ENCODE peak calls at places on chromosomes 11 and 22, in ten cellular contexts. L, U, S, O, M, W, F, R, E and A are unnamed samples.

GRCh38 chr11:79200398-79201070 is 240.3 kb downstream of the TENM4 start:
- DNase-seq in O (no peak), U (no peak), S (no peak), F (no peak), E (no peak), M (no peak), R (no peak), L (no peak), W (no peak), A (no peak)

GRCh38 chr11:71266114-71266833 is 13.9 kb upstream of the SHANK2 start:
- DNase-seq in O (no peak), U (no peak), L (no peak), F (no peak), M (no peak), E (no peak), S (no peak), W (no peak), R (no peak), A (no peak)

GRCh38 chr22:35894937-35895708 is 133.5 kb downstream of the RBFOX2 start:
- DNase-seq in M (no peak), F (no peak), R (peak), W (no peak), S (no peak), O (peak), L (peak), E (no peak), U (no peak), A (no peak)

GRCh38 chr11:35144103-35144741 is 5.3 kb downstream of the CD44 start:
- DNase-seq in E (no peak), S (peak), R (peak), M (peak), W (no peak), O (no peak), U (no peak), F (no peak), L (peak), A (no peak)

GRCh38 chr22:36808611-36809344 is 8.1 kb downstream of the PVALB start:
- DNase-seq in W (no peak), L (no peak), R (no peak), O (no peak), U (no peak), E (no peak), S (no peak), M (no peak), F (no peak), A (no peak)

GRCh38 chr11:57779275-57779674 is 17.7 kb downstream of the CTNND1 start:
- DNase-seq in W (peak), R (peak), S (no peak), M (peak), F (no peak), U (no peak), O (no peak), E (no peak), L (no peak), A (no peak)

GRCh38 chr11:75028321-75029097 is 39.8 kb downstream of the NEU3 start:
- DNase-seq in S (no peak), U (no peak), F (no peak), R (no peak), W (no peak), M (no peak), L (no peak), O (no peak), E (no peak), A (no peak)

GRCh38 chr11:40722179-40722795 is 737.2 kb downstream of the LRRC4C start:
- DNase-seq in W (no peak), O (no peak), E (no peak), M (peak), S (no peak), L (no peak), F (no peak), U (no peak), R (peak), A (no peak)

GRCh38 chr11:35332524-35332923 is 86.8 kb downstream of the SLC1A2 start:
- DNase-seq in W (no peak), F (no peak), M (no peak), L (no peak), E (no peak), U (no peak), O (no peak), S (no peak), R (no peak), A (no peak)

GRCh38 chr11:58567889-58568512 is 7.7 kb downstream of the LPXN start:
- DNase-seq in R (peak), U (peak), F (no peak), O (peak), W (peak), S (peak), E (no peak), M (peak), L (peak), A (no peak)

GRCh38 chr11:95115597-95115996 is 26.0 kb downstream of the ENDOD1 start:
- DNase-seq in F (no peak), W (no peak), M (no peak), E (no peak), R (no peak), U (no peak), S (no peak), L (no peak), O (no peak), A (no peak)
- H3K27ac ChIP-seq in F (no peak), W (no peak), M (no peak), E (no peak), R (no peak), U (no peak), S (no peak), L (no peak), O (peak), A (no peak)

DNA sequence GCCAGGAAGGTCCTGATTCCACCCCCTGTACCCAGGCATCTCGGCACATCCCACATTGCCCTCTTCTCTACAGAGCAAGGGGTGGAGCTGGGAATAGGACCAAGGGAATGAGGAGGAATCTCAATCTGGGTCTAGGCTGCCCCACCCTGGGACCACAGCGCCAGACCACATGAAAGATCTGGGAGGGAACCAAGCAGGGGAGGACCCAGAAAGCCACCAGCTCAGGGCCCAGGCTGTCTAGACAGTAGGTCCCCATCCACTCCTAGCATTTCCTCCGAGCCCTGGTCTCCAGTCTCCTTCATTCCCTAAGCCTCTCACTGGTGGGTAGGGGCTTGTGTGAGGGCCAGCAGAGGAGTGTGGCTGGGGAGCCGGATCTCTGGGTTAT is 11.6 kb downstream of the PHLDB1 start:
- DNase-seq in E (no peak), O (peak), S (no peak), F (peak), R (peak), L (no peak), M (peak), U (peak), W (peak), A (no peak)
- H3K27ac ChIP-seq in E (peak), O (peak), S (no peak), F (peak), R (peak), L (no peak), M (peak), U (peak), W (peak), A (peak)

GRCh38 chr11:60087239-60087638 is 1.2 kb upstream of the MS4A2 start:
- DNase-seq in O (no peak), M (peak), S (no peak), U (no peak), R (no peak), L (no peak), F (no peak), E (no peak), W (no peak), A (no peak)

GRCh38 chr11:60085909-60086308 is 2.6 kb upstream of the MS4A2 start:
- DNase-seq in S (no peak), O (no peak), U (no peak), W (no peak), M (no peak), F (no peak), L (no peak), R (no peak), E (no peak), A (no peak)

GRCh38 chr11:60084866-60085265 is 3.6 kb upstream of the MS4A2 start:
- DNase-seq in W (no peak), M (no peak), E (no peak), U (no peak), O (no peak), L (no peak), F (no peak), S (no peak), R (no peak), A (no peak)

DNA sequence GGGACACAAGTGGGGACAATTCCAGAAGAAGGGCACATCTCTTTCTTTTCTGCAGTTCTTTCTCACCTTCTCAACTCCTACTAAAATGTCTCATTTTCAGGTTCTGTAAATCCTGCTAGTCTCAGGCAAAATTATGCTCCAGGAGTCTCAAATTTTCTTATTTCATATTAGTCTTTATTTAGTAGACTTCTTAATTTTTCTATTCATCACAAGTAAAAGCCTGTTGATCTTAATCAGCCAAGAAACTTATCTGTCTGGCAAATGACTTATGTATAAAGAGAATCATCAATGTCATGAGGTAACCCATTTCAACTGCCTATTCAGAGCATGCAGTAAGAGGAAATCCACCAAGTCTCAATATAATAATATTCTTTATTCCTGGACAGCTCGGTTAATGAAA is at the start of gene MS4A2:
- DNase-seq in O (no peak), W (no peak), E (no peak), F (no peak), R (no peak), U (no peak), S (no peak), L (no peak), M (no peak), A (no peak)
- H3K27ac ChIP-seq in O (no peak), W (no peak), E (no peak), F (no peak), R (no peak), U (no peak), S (no peak), L (no peak), M (no peak), A (no peak)

GRCh38 chr11:48019230-48019584 is 38.8 kb downstream of the PTPRJ start:
- DNase-seq in M (no peak), O (no peak), S (no peak), E (no peak), L (peak), U (no peak), F (no peak), R (peak), W (no peak), A (no peak)

GRCh38 chr11:48020092-48020755 is 39.9 kb downstream of the PTPRJ start:
- DNase-seq in L (peak), U (no peak), F (no peak), M (peak), E (no peak), W (no peak), O (no peak), S (peak), R (no peak), A (no peak)

GRCh38 chr11:48018561-48019229 is 38.3 kb downstream of the PTPRJ start:
- DNase-seq in E (no peak), U (no peak), W (no peak), L (peak), R (peak), O (no peak), M (no peak), F (no peak), S (no peak), A (peak)

GRCh38 chr11:48017105-48017874 is 36.9 kb downstream of the PTPRJ start:
- DNase-seq in S (peak), R (no peak), F (no peak), O (no peak), U (no peak), E (no peak), L (peak), W (no peak), M (no peak), A (no peak)

DNA sequence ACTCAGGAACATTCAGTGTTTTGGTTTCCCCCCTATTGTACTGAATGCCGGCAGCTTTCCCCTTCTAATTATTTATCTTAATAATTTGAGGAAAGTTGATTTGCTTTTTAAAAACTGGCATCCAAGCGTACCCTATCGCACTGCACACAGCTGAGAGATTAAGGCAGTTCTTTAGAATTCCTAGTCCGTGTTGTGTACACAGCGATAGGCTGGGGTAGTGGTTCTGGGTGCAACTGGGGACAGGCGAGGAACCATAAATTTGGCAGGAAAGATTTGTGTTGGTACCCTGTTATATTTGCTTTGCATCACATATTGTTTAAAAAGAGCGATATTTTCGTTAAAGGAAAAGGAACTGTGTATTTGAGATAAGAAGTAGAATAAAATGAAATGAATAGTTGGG is 39.2 kb downstream of the PTPRJ start:
- DNase-seq in E (no peak), F (no peak), R (no peak), U (no peak), O (no peak), S (no peak), M (no peak), L (no peak), W (no peak), A (no peak)
- H3K27ac ChIP-seq in E (no peak), F (no peak), R (no peak), U (no peak), O (no peak), S (peak), M (peak), L (peak), W (no peak), A (no peak)

DNA sequence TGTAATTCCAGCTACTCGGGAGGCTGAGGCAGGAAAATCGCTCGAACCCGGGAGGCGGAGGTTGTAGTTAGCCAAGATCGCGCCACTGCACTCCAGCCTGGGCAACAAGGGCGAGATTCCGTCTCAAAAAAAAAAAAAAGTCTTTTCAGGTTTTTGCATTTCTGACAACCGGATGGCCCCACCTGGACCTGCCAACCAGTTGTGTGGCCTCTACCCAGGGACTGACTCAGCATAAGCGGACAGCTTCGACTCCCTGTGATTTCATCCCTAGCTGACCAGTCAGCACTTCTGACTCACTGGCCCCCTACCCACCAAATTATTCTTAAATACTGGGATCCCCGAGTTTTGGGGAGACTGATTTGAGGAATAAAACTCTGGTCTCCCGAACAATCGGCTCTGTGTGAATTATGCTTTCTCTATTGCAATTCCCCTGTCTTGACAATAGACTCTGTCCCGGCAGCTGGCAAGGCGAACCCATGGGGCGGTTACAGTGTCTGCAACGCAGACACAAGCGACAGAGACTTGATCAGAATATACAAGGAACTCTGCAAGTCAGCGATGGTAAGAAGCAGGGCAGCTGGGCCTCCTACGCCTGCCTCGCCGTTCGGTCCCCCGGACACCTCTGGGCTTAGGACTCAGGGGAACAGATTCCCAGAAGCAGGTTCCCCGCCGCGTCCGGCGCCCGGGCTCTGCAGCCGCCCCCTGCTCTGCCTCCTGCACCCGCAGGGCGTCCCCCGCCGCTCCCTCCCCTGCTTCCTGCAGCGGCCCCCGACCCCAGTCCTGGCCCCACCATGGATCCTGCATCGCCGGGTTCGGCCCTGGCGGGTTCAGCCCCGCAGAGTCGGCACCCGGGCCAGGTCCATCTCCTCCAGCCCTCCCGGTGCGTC is 732 bp upstream of the TALDO1 start:
- DNase-seq in L (peak), W (peak), F (peak), E (no peak), R (peak), U (no peak), S (peak), M (no peak), O (peak), A (peak)
- H3K27ac ChIP-seq in L (peak), W (peak), F (peak), E (peak), R (no peak), U (peak), S (peak), M (peak), O (peak), A (peak)

DNA sequence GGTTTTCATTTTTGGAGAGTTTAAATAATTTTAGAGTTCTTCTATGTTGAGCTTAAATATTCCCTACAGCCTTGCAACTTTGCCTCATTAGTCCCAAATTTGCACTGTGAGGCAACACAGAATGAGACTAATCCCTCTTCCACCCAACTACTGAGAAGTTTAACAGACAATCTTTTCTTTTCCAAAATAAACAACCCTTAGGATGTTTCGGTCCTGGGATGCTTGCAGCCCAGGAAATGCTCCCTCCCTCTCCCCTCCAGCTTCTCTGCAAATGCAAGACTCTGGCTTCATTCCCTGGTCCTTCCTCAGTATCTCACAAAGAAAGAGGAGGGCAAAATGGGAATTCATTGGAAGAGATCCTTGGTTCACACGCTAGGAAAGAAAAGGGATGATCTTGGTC is 222.5 kb downstream of the ST3GAL4 start:
- DNase-seq in L (no peak), F (no peak), S (no peak), E (no peak), R (no peak), W (no peak), M (no peak), O (no peak), U (no peak), A (no peak)
- H3K27ac ChIP-seq in L (no peak), F (no peak), S (no peak), E (no peak), R (no peak), W (no peak), M (no peak), O (no peak), U (no peak), A (no peak)